ENCODE peak calls at places on chromosomes 7 and 10, in five cellular contexts. Y is GM23248, J is astrocyte, Z is hepatocyte, Q is GM12878. H is an unnamed sample.
A peak's percentile ranks its signal among the peaks of the same experiment; 100 is the strongest.

GRCh38 chr7:141676618-141677017 is 25.3 kb downstream of the DENND11 start:
- DNase-seq in Y (peak; percentile 16), J (peak; percentile 77), Z (no peak), Q (no peak), H (peak; percentile 67)

GRCh38 chr7:38310601-38311057 is 37.2 kb upstream of the TARP start:
- DNase-seq in Y (no peak), J (no peak), Z (no peak), Q (no peak), H (no peak)

GRCh38 chr10:33134011-33134751 is 176.2 kb upstream of the ITGB1 start:
- DNase-seq in Y (peak; percentile 95), J (peak; percentile 98), Z (peak; percentile 82), Q (peak; percentile 57), H (peak; percentile 80)

GRCh38 chr10:71087622-71088021 is 124.7 kb upstream of the UNC5B start:
- DNase-seq in Y (no peak), J (no peak), Z (no peak), Q (no peak), H (no peak)

GRCh38 chr7:101736077-101736476 is 81.3 kb upstream of the CUX1 start:
- DNase-seq in Y (peak; percentile 27), J (no peak), Z (no peak), Q (no peak), H (no peak)

GRCh38 chr7:50957855-50958254 is 175.2 kb upstream of the GRB10 start:
- DNase-seq in Y (no peak), J (no peak), Z (no peak), Q (no peak), H (no peak)

GRCh38 chr10:93287775-93288174 is 194.4 kb downstream of the MYOF start:
- DNase-seq in Y (no peak), J (no peak), Z (no peak), Q (no peak), H (no peak)

GRCh38 chr10:23364378-23364777 is 19.8 kb upstream of the C10orf67 start:
- DNase-seq in Y (no peak), J (no peak), Z (no peak), Q (no peak), H (no peak)

GRCh38 chr7:129767120-129768011 is 155.8 kb downstream of the NRF1 start:
- DNase-seq in Y (no peak), J (no peak), Z (no peak), Q (no peak), H (no peak)

GRCh38 chr10:130463104-130463875 is 327.1 kb downstream of the GLRX3 start:
- DNase-seq in Y (no peak), J (no peak), Z (no peak), Q (no peak), H (no peak)

GRCh38 chr10:128060341-128060851 is 65.8 kb downstream of the MKI67 start:
- DNase-seq in Y (no peak), J (no peak), Z (no peak), Q (no peak), H (no peak)

GRCh38 chr10:122044713-122045112 is 55.8 kb downstream of the TACC2 start:
- DNase-seq in Y (peak; percentile 41), J (peak; percentile 9), Z (peak; percentile 74), Q (no peak), H (no peak)

GRCh38 chr7:148022832-148023231 is 567.7 kb upstream of the C7orf33 start:
- DNase-seq in Y (no peak), J (no peak), Z (no peak), Q (no peak), H (no peak)

GRCh38 chr7:84701524-84702306 is 485.1 kb downstream of the SEMA3D start:
- DNase-seq in Y (peak; percentile 87), J (peak; percentile 99), Z (peak; percentile 74), Q (no peak), H (peak; percentile 69)

GRCh38 chr7:139131622-139132021 is 22.1 kb upstream of the ZC3HAV1 start:
- DNase-seq in Y (no peak), J (no peak), Z (no peak), Q (no peak), H (no peak)

GRCh38 chr7:46613116-46613515 is 692.0 kb upstream of the IGFBP3 start:
- DNase-seq in Y (no peak), J (no peak), Z (no peak), Q (no peak), H (no peak)

GRCh38 chr7:91325731-91326130 is 61.5 kb downstream of the FZD1 start:
- DNase-seq in Y (no peak), J (peak; percentile 71), Z (no peak), Q (no peak), H (no peak)

GRCh38 chr7:83996879-83997278 is 197.7 kb downstream of the SEMA3A start:
- DNase-seq in Y (peak; percentile 10), J (no peak), Z (no peak), Q (no peak), H (no peak)

GRCh38 chr7:74032191-74032490 is 4.2 kb downstream of the ELN start:
- DNase-seq in Y (peak; percentile 92), J (peak; percentile 87), Z (no peak), Q (no peak), H (no peak)

GRCh38 chr7:142886866-142887265 is 1.3 kb upstream of the TRPV6 start:
- DNase-seq in Y (no peak), J (no peak), Z (no peak), Q (no peak), H (no peak)

GRCh38 chr7:134056816-134057215 is 70.3 kb upstream of the LRGUK start:
- DNase-seq in Y (no peak), J (no peak), Z (no peak), Q (no peak), H (no peak)

GRCh38 chr7:17239683-17240521 is 58.5 kb upstream of the AHR start:
- DNase-seq in Y (peak; percentile 27), J (peak; percentile 85), Z (peak; percentile 6), Q (no peak), H (peak; percentile 98)

GRCh38 chr7:1725199-1725701 is 55.2 kb downstream of the ELFN1 start:
- DNase-seq in Y (peak; percentile 61), J (peak; percentile 49), Z (peak; percentile 19), Q (no peak), H (no peak)

GRCh38 chr7:139562491-139562890 is 39.0 kb downstream of the CLEC2L start:
- DNase-seq in Y (no peak), J (no peak), Z (no peak), Q (no peak), H (no peak)

GRCh38 chr10:91389636-91390512 is 20.3 kb upstream of the HECTD2 start:
- DNase-seq in Y (peak; percentile 81), J (no peak), Z (peak; percentile 86), Q (no peak), H (no peak)

GRCh38 chr7:66847879-66848810 is 72.9 kb upstream of the TMEM248 start:
- DNase-seq in Y (peak; percentile 84), J (peak; percentile 75), Z (peak; percentile 55), Q (no peak), H (peak; percentile 59)

GRCh38 chr10:74058658-74059057 is 60.7 kb downstream of the VCL start:
- DNase-seq in Y (no peak), J (peak; percentile 18), Z (peak; percentile 59), Q (no peak), H (no peak)

GRCh38 chr7:98346515-98347069 is 54.3 kb downstream of the BAIAP2L1 start:
- DNase-seq in Y (no peak), J (no peak), Z (no peak), Q (no peak), H (no peak)

GRCh38 chr10:32349968-32350738 is 3.2 kb upstream of the EPC1 start:
- DNase-seq in Y (no peak), J (peak; percentile 46), Z (no peak), Q (no peak), H (no peak)

GRCh38 chr7:28953628-28954027 is 4.5 kb downstream of the TRIL start:
- DNase-seq in Y (peak; percentile 27), J (peak; percentile 71), Z (no peak), Q (no peak), H (no peak)

GRCh38 chr7:44223362-44224114 is 22.8 kb downstream of the YKT6 start:
- DNase-seq in Y (no peak), J (no peak), Z (no peak), Q (no peak), H (no peak)

GRCh38 chr10:78531088-78531487 is 497.4 kb downstream of the RPS24 start:
- DNase-seq in Y (no peak), J (no peak), Z (no peak), Q (no peak), H (no peak)

GRCh38 chr10:30820282-30820991 is 190.9 kb upstream of the LYZL2 start:
- DNase-seq in Y (peak; percentile 90), J (peak; percentile 96), Z (no peak), Q (no peak), H (no peak)

GRCh38 chr10:115171392-115171960 is 78.3 kb downstream of the ATRNL1 start:
- DNase-seq in Y (peak; percentile 33), J (no peak), Z (peak; percentile 11), Q (no peak), H (no peak)

GRCh38 chr7:114086906-114087651 is 168.3 kb upstream of the PPP1R3A start:
- DNase-seq in Y (peak; percentile 64), J (peak; percentile 25), Z (peak; percentile 39), Q (no peak), H (peak; percentile 57)
- TF ChIP-seq EZH2 in Y (no peak), J (peak; percentile 76), Z (no peak), Q (no peak), H (no peak)

GRCh38 chr10:132783865-132784581 is 1.9 kb downstream of the NKX6-2 start:
- DNase-seq in Y (no peak), J (no peak), Z (no peak), Q (no peak), H (no peak)
- TF ChIP-seq EZH2 in Y (no peak), J (peak; percentile 59), Z (peak; percentile 47), Q (no peak), H (no peak)

GRCh38 chr7:157018328-157018996 is 8.0 kb upstream of the MNX1 start:
- DNase-seq in Y (peak; percentile 28), J (no peak), Z (no peak), Q (no peak), H (no peak)
- TF ChIP-seq EZH2 in Y (peak; percentile 80), J (peak; percentile 90), Z (peak; percentile 76), Q (no peak), H (no peak)

GRCh38 chr7:96989859-96990317 is 15.5 kb upstream of the DLX6 start:
- DNase-seq in Y (no peak), J (no peak), Z (no peak), Q (no peak), H (no peak)
- TF ChIP-seq EZH2 in Y (no peak), J (no peak), Z (peak; percentile 22), Q (no peak), H (no peak)